ENCODE peak calls at places on chromosomes 13 and 19, in six cellular contexts. X is suprapubic skin, C is ovary, A is GM10248, Q is left ventricle myocardium inferior, Z is RWPE1. J is an unnamed sample.
A peak's percentile ranks its signal among the peaks of the same experiment; 100 is the strongest.

GRCh38 chr13:99312493-99312883 is 5.3 kb upstream of the GPR183 start:
- DNase-seq in X (peak; percentile 85), Q (peak; percentile 45), C (peak; percentile 81), Z (no peak), A (no peak), J (no peak)

GRCh38 chr13:88887045-88887662 is 1216.0 kb downstream of the SLITRK5 start:
- DNase-seq in Z (no peak), Q (no peak), A (no peak), C (no peak), X (no peak), J (no peak)

GRCh38 chr19:45173816-45174215 is 4.2 kb downstream of the TRAPPC6A start:
- DNase-seq in Z (no peak), C (no peak), A (no peak), Q (no peak), X (no peak), J (no peak)

GRCh38 chr19:57515218-57515617 is 11.9 kb upstream of the ZNF549 start:
- DNase-seq in Q (no peak), Z (no peak), C (no peak), X (no peak), A (no peak), J (no peak)

GRCh38 chr19:30881281-30881680 is 468.0 kb downstream of the TSHZ3 start:
- DNase-seq in Z (no peak), Q (no peak), X (no peak), C (no peak), A (no peak), J (no peak)

GRCh38 chr19:49333426-49334288 is 1.5 kb upstream of the CD37 start:
- DNase-seq in X (peak; percentile 70), C (no peak), Z (no peak), A (peak; percentile 74), Q (no peak), J (no peak)

GRCh38 chr13:110392510-110393233 is 85.6 kb downstream of the COL4A2 start:
- DNase-seq in C (no peak), A (no peak), Q (no peak), X (no peak), Z (no peak), J (no peak)

GRCh38 chr13:56861472-56861871 is 279.2 kb upstream of the PRR20A start:
- DNase-seq in C (no peak), Q (no peak), A (no peak), X (no peak), Z (no peak), J (no peak)

GRCh38 chr13:110507678-110508381 is 53.7 kb downstream of the RAB20 start:
- DNase-seq in X (no peak), Z (peak; percentile 14), C (no peak), A (no peak), Q (peak; percentile 63), J (no peak)

GRCh38 chr19:53810891-53811290 is 13.2 kb downstream of the NLRP12 start:
- DNase-seq in Z (no peak), X (no peak), Q (no peak), C (no peak), A (no peak), J (no peak)

GRCh38 chr13:95921485-95921884 is 131.7 kb downstream of the UGGT2 start:
- DNase-seq in X (no peak), Q (no peak), Z (no peak), A (no peak), C (no peak), J (no peak)

GRCh38 chr13:21749410-21749809 is 78.5 kb downstream of the FGF9 start:
- DNase-seq in A (no peak), Z (no peak), X (no peak), Q (no peak), C (no peak), J (no peak)

GRCh38 chr13:39036212-39036611 is 1.7 kb downstream of the PROSER1 start:
- DNase-seq in Q (no peak), A (no peak), X (no peak), C (no peak), Z (no peak), J (no peak)

GRCh38 chr13:67137044-67137735 is 92.9 kb downstream of the PCDH9 start:
- DNase-seq in Q (no peak), X (no peak), A (no peak), C (no peak), Z (no peak), J (no peak)

GRCh38 chr13:65260938-65261880 is 1968.9 kb downstream of the PCDH9 start:
- DNase-seq in C (no peak), Z (no peak), Q (no peak), X (no peak), A (no peak), J (no peak)

GRCh38 chr13:39970177-39970846 is 314.9 kb downstream of the COG6 start:
- DNase-seq in Q (no peak), A (no peak), C (no peak), Z (no peak), X (no peak), J (no peak)

DNA sequence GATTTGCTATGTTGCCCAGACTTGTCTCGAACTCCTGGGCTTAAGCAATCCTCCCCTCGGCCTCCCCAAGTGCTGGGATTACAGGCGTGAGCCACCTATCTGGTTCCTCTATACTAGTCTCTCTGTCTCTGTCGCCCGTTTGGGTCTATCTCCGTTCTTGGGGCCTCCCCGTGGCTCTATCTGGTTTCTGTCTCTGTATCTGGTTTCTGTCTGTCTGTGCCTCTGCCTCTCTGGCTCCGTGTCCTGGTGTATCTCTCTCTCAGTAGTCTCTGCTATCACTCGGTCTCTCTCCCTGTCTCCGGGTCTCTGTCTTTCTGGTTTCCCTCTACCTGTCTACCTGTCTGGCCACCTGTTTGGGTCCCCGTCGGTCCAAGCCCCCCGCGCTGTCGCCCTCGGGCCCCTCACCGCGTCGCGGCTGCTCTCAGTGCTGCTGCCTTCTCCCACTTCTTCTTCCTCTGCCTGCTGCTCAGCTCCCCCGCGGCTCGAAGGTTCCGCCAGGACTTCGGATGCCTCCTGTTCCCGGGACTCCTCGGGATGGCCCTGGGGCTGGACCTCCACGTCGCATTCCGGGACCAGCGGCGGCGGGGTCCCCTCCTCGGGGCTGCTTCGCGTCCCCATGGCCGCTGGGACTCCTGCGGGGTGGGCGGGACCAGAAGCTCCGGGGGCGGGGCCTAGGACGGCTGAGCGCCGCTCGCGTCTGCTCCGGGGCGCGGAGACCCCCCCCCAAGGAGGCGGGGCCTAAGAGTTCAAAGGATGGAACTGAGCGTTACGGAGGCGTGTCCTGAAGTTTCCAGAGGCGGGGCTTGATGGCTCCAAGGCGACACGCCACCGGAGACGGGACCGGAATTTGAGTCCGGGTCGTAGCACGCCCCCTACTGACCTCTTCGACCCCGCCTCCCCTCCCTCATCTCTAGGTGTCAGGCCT is 783 bp downstream of the PHLDB3 start:
- DNase-seq in X (peak; percentile 98), Z (peak; percentile 94), Q (peak; percentile 98), A (peak; percentile 99), C (peak; percentile 99), J (peak; percentile 95)
- TF ChIP-seq CTCF in X (no peak), Z (no peak), Q (no peak), A (peak; percentile 46), C (no peak), J (no peak)

GRCh38 chr19:29662278-29662603 is 3.0 kb upstream of the PLEKHF1 start:
- DNase-seq in A (no peak), C (no peak), Z (no peak), Q (no peak), X (no peak), J (no peak)

GRCh38 chr19:29660835-29661234 is 4.4 kb upstream of the PLEKHF1 start:
- DNase-seq in X (no peak), Q (no peak), A (no peak), Z (no peak), C (no peak), J (no peak)

GRCh38 chr19:29662604-29663404 is 2.5 kb upstream of the PLEKHF1 start:
- DNase-seq in Q (peak; percentile 60), Z (peak; percentile 67), A (no peak), X (no peak), C (peak; percentile 75), J (no peak)

GRCh38 chr19:29655648-29656335 is 9.5 kb upstream of the PLEKHF1 start:
- DNase-seq in X (no peak), Q (no peak), C (no peak), A (no peak), Z (no peak), J (no peak)

GRCh38 chr19:29658221-29658991 is 6.9 kb upstream of the PLEKHF1 start:
- DNase-seq in Z (no peak), A (no peak), X (no peak), C (no peak), Q (no peak), J (no peak)
- TF ChIP-seq CTCF in Z (no peak), A (no peak), X (no peak), C (no peak), Q (no peak), J (no peak)

DNA sequence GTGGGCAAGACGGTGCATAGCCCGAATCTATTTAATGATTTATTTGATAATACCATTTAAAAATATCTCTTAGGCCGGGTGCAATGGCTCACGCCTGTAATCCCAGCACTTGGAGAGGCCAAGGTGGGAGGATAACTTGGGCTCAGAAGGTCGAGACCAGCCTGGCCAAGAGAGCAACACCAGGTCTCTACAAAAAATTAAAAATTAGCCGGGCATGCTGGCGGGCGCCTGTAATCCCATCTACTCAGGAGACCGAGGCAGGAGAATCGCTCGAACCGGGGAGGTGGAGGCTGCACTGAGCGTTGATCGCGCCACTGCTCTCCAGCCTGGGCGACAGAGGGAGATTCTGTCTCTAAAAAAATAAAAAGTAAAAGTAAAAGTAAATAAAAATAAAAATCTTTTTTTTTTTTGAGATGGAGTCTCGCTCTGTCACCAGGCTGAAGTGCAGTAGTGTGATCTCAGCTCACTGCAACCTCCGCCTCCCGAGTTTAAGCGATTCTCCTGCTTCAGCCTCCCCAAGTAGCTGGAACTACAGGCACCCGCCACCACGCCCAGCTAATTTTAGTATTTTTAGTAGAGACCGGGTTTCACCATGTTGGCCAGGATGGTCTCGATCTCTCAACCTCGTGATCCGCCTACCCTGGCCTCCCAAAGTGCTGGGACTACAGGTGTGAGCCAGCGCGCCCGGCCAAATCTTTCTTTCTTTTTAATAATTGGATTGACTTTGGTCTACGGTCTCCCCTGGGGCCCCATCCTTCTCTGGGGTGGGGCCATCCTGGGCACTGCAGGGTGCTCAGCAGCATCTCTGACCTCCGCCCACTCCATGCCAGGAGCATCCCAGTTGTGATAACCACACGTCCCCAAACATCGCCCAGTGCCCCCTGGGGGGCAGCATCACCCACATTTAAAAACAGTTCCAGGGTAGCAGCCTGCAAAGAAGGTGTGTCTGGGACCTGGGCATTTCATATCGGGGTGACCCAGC is 90.7 kb downstream of the GNG7 start:
- DNase-seq in C (no peak), Q (peak; percentile 19), X (no peak), A (no peak), Z (no peak), J (no peak)
- TF ChIP-seq CTCF in C (no peak), Q (no peak), X (no peak), A (peak; percentile 4), Z (peak; percentile 50), J (no peak)

DNA sequence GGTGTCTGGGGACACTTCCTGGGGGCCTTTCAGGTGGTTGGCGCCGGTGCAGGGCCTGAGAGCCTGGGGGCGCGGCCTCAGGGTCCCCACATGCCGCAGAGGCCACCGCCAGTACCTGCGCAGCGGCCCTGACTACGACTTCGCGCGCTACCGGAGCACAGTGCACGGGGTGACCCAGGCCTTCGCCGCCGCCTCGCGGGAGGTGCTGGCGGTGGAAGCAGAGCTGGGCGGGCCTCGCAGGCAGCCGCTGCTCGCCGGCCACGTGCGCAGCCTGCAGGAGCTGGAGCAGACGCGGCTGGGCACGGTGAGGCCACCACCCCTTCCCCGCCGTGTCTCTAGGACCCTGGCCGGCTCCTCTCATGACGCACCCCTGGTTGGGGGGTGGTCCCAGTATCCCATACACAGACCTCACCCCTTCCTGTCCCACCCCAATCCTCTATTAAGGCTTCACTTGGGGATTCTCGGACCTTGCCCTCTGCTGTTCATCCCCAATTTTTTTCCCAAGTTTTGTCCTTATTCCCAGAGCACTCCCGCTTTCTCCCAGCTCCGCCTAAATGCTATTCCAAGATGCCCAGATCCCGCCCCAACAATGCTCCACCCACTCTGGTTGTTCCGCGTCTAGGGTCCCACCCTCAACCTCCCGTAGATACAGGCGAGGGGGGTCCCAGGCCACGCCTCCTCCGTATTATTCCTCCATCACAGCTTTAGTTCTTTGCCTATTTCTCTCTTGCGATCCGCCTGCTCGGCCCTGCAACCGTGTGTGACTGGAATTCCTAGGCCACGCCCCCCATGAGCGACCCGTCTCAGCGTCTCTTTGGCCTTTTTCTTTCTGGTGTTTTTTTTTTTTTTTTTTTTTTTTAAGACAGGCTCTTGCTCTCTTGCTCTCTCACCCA is 1.0 kb downstream of the REX1BD start:
- DNase-seq in A (peak; percentile 75), Q (peak; percentile 66), X (no peak), Z (peak; percentile 58), C (peak; percentile 77), J (no peak)
- TF ChIP-seq CTCF in A (peak; percentile 24), Q (peak; percentile 28), X (peak; percentile 15), Z (no peak), C (no peak), J (no peak)